ENCODE peak calls at places on chromosomes 12 and 14, in six cellular contexts. N is endothelial cell; Y is NT2/D1; D is stimulated activated CD4-positive, alpha-beta T cell treated with anti-CD3 and anti-CD28 coated beads, Interleukin-2, amount 100 ng/mL, for 48 hours; J is SW480; F is GM03348. W is an unnamed sample.

GRCh38 chr14:55118761-55119160 is 10.3 kb upstream of the LGALS3 start:
- DNase-seq in N (no peak), Y (no peak), D (no peak), J (no peak), F (no peak), W (no peak)

GRCh38 chr14:28777773-28778606 is 11.4 kb downstream of the FOXG1 start:
- DNase-seq in N (no peak), Y (no peak), D (no peak), J (no peak), F (no peak), W (no peak)

GRCh38 chr14:73489481-73490175 is 1.1 kb upstream of the RIOX1 start:
- DNase-seq in N (no peak), Y (no peak), D (no peak), J (no peak), F (no peak), W (no peak)

GRCh38 chr14:99605299-99605961 is 1.4 kb upstream of the CCDC85C start:
- DNase-seq in N (peak), Y (no peak), D (peak), J (peak), F (peak), W (no peak)

GRCh38 chr12:11894890-11895289 is 175.8 kb upstream of the BCL2L14 start:
- DNase-seq in N (no peak), Y (no peak), D (no peak), J (no peak), F (no peak), W (no peak)

GRCh38 chr12:124653169-124653931 is 85.9 kb upstream of the NCOR2 start:
- DNase-seq in N (no peak), Y (no peak), D (no peak), J (no peak), F (no peak), W (no peak)

GRCh38 chr12:98369601-98370000 is 145.8 kb upstream of the TMPO start:
- DNase-seq in N (no peak), Y (no peak), D (no peak), J (no peak), F (no peak), W (no peak)

GRCh38 chr14:100424504-100425453 is 101.6 kb downstream of the SLC25A47 start:
- DNase-seq in N (no peak), Y (no peak), D (no peak), J (peak), F (no peak), W (no peak)

GRCh38 chr14:105760691-105761344 is 234.4 kb downstream of the TMEM121 start:
- DNase-seq in N (no peak), Y (no peak), D (no peak), J (no peak), F (no peak), W (no peak)

GRCh38 chr12:131747276-131747675 is 36.4 kb downstream of the SFSWAP start:
- DNase-seq in N (no peak), Y (no peak), D (no peak), J (no peak), F (no peak), W (no peak)

GRCh38 chr14:73792476-73792875 is 59.2 kb upstream of the PTGR2 start:
- DNase-seq in N (no peak), Y (no peak), D (no peak), J (no peak), F (no peak), W (no peak)

GRCh38 chr12:82912406-82912805 is 225.7 kb downstream of the TMTC2 start:
- DNase-seq in N (no peak), Y (no peak), D (no peak), J (no peak), F (peak), W (no peak)

GRCh38 chr12:120467439-120467838 is 2.1 kb downstream of the SRSF9 start:
- DNase-seq in N (no peak), Y (no peak), D (no peak), J (no peak), F (no peak), W (no peak)

GRCh38 chr14:104970231-104971068 is 7.7 kb downstream of the AHNAK2 start:
- DNase-seq in N (no peak), Y (no peak), D (no peak), J (peak), F (peak), W (no peak)

GRCh38 chr12:43847427-43847826 is 11.5 kb downstream of the TMEM117 start:
- DNase-seq in N (no peak), Y (no peak), D (no peak), J (peak), F (peak), W (no peak)

GRCh38 chr12:90172524-90172923 is 463.9 kb upstream of the ATP2B1 start:
- DNase-seq in N (no peak), Y (no peak), D (no peak), J (no peak), F (no peak), W (no peak)

GRCh38 chr14:75001261-75001660 is 1.5 kb upstream of the EIF2B2 start:
- DNase-seq in N (no peak), Y (no peak), D (no peak), J (no peak), F (no peak), W (no peak)

GRCh38 chr14:79972230-79972629 is 239.1 kb downstream of the DIO2 start:
- DNase-seq in N (no peak), Y (no peak), D (no peak), J (no peak), F (no peak), W (no peak)

GRCh38 chr12:108839011-108839889 is 18.1 kb downstream of the SSH1 start:
- DNase-seq in N (no peak), Y (no peak), D (no peak), J (peak), F (peak), W (no peak)

GRCh38 chr14:34331728-34332623 is 130.1 kb downstream of the SPTSSA start:
- DNase-seq in N (peak), Y (peak), D (peak), J (peak), F (peak), W (no peak)

GRCh38 chr12:109247831-109248654 is 61.0 kb downstream of the FOXN4 start:
- DNase-seq in N (no peak), Y (no peak), D (no peak), J (peak), F (no peak), W (no peak)

GRCh38 chr12:22467190-22467589 is 77.2 kb downstream of the C2CD5 start:
- DNase-seq in N (no peak), Y (no peak), D (no peak), J (no peak), F (no peak), W (no peak)

GRCh38 chr12:103824845-103825244 is 16.2 kb downstream of the NT5DC3 start:
- DNase-seq in N (no peak), Y (no peak), D (no peak), J (no peak), F (no peak), W (no peak)

GRCh38 chr14:46036099-46036498 is 615.5 kb downstream of the RPL10L start:
- DNase-seq in N (no peak), Y (no peak), D (no peak), J (peak), F (no peak), W (no peak)

GRCh38 chr12:69254046-69254445 is 14.7 kb downstream of the CPSF6 start:
- DNase-seq in N (no peak), Y (peak), D (no peak), J (peak), F (peak), W (no peak)

GRCh38 chr14:79417961-79418360 is 793.3 kb downstream of the DIO2 start:
- DNase-seq in N (no peak), Y (no peak), D (no peak), J (no peak), F (peak), W (no peak)

GRCh38 chr12:120231316-120232011 is 30.6 kb upstream of the RPLP0 start:
- DNase-seq in N (peak), Y (peak), D (peak), J (peak), F (peak), W (peak)

GRCh38 chr14:104875811-104876210 is 10.7 kb downstream of the CEP170B start:
- DNase-seq in N (no peak), Y (no peak), D (no peak), J (no peak), F (no peak), W (no peak)

GRCh38 chr14:85529803-85530574 is at the start of gene FLRT2:
- DNase-seq in N (peak), Y (no peak), D (no peak), J (no peak), F (peak), W (no peak)

GRCh38 chr14:67416810-67417209 is 4.8 kb upstream of the PLEK2 start:
- DNase-seq in N (no peak), Y (no peak), D (no peak), J (no peak), F (no peak), W (no peak)

W was measured in SIG-M5.